ENCODE peak calls at places on chromosomes 7 and 10, in four cellular contexts. One of them, this sample, is unnamed.

GRCh38 chr10:90451283-90451682 is 406.6 kb downstream of the HTR7 start:
- DNase-seq in EH: peak
- DNase-seq in A172: peak
- DNase-seq in left cardiac atrium: no peak
- DNase-seq in this sample: no peak

GRCh38 chr10:88903715-88904114 is 23.7 kb downstream of the STAMBPL1 start:
- DNase-seq in EH: no peak
- DNase-seq in A172: no peak
- DNase-seq in left cardiac atrium: no peak
- DNase-seq in this sample: no peak

GRCh38 chr7:131354390-131354789 is 26.7 kb downstream of the MKLN1 start:
- DNase-seq in EH: no peak
- DNase-seq in A172: no peak
- DNase-seq in left cardiac atrium: no peak
- DNase-seq in this sample: no peak

GRCh38 chr10:47025540-47026300 is 114.5 kb downstream of the PTPN20 start:
- DNase-seq in EH: peak
- DNase-seq in A172: peak
- DNase-seq in left cardiac atrium: peak
- DNase-seq in this sample: no peak

GRCh38 chr10:82266438-82266837 is 391.4 kb downstream of the NRG3 start:
- DNase-seq in EH: no peak
- DNase-seq in A172: peak
- DNase-seq in left cardiac atrium: no peak
- DNase-seq in this sample: no peak

GRCh38 chr7:45292481-45292880 is 134.9 kb downstream of the RAMP3 start:
- DNase-seq in EH: no peak
- DNase-seq in A172: no peak
- DNase-seq in left cardiac atrium: no peak
- DNase-seq in this sample: no peak

GRCh38 chr7:38244516-38244915 is 28.9 kb downstream of the TARP start:
- DNase-seq in EH: no peak
- DNase-seq in A172: no peak
- DNase-seq in left cardiac atrium: no peak
- DNase-seq in this sample: no peak

GRCh38 chr10:124999433-125000365 is 57.8 kb downstream of the ZRANB1 start:
- DNase-seq in EH: peak
- DNase-seq in A172: no peak
- DNase-seq in left cardiac atrium: peak
- DNase-seq in this sample: no peak

GRCh38 chr10:125175807-125176206 is 15.4 kb upstream of the CTBP2 start:
- DNase-seq in EH: no peak
- DNase-seq in A172: no peak
- DNase-seq in left cardiac atrium: no peak
- DNase-seq in this sample: no peak

GRCh38 chr10:7908541-7909210 is 90.4 kb downstream of the TAF3 start:
- DNase-seq in EH: no peak
- DNase-seq in A172: no peak
- DNase-seq in left cardiac atrium: no peak
- DNase-seq in this sample: no peak

GRCh38 chr10:35306852-35307251 is 29.5 kb upstream of the CCNY start:
- DNase-seq in EH: peak
- DNase-seq in A172: peak
- DNase-seq in left cardiac atrium: no peak
- DNase-seq in this sample: no peak

GRCh38 chr10:116170815-116171250 is 102.2 kb downstream of the GFRA1 start:
- DNase-seq in EH: peak
- DNase-seq in A172: peak
- DNase-seq in left cardiac atrium: no peak
- DNase-seq in this sample: peak

GRCh38 chr7:124085168-124085567 is 52.3 kb upstream of the TMEM229A start:
- DNase-seq in EH: no peak
- DNase-seq in A172: peak
- DNase-seq in left cardiac atrium: no peak
- DNase-seq in this sample: no peak

GRCh38 chr7:50751136-50751535 is 31.6 kb downstream of the GRB10 start:
- DNase-seq in EH: no peak
- DNase-seq in A172: no peak
- DNase-seq in left cardiac atrium: no peak
- DNase-seq in this sample: no peak

GRCh38 chr7:17301491-17302101 is 3.1 kb downstream of the AHR start:
- DNase-seq in EH: peak
- DNase-seq in A172: peak
- DNase-seq in left cardiac atrium: peak
- DNase-seq in this sample: no peak

GRCh38 chr10:63103971-63104409 is 29.1 kb upstream of the NRBF2 start:
- DNase-seq in EH: no peak
- DNase-seq in A172: peak
- DNase-seq in left cardiac atrium: no peak
- DNase-seq in this sample: no peak

GRCh38 chr7:77223261-77223660 is 23.6 kb upstream of the FGL2 start:
- DNase-seq in EH: no peak
- DNase-seq in A172: no peak
- DNase-seq in left cardiac atrium: no peak
- DNase-seq in this sample: no peak

GRCh38 chr10:24929904-24930303 is 22.5 kb downstream of the PRTFDC1 start:
- DNase-seq in EH: no peak
- DNase-seq in A172: no peak
- DNase-seq in left cardiac atrium: no peak
- DNase-seq in this sample: no peak

GRCh38 chr7:122064971-122065370 is 79.1 kb downstream of the AASS start:
- DNase-seq in EH: no peak
- DNase-seq in A172: peak
- DNase-seq in left cardiac atrium: no peak
- DNase-seq in this sample: no peak

GRCh38 chr7:149310113-149310836 is 48.3 kb downstream of the ZNF783 start:
- DNase-seq in EH: peak
- DNase-seq in A172: peak
- DNase-seq in left cardiac atrium: no peak
- DNase-seq in this sample: no peak

GRCh38 chr7:2237109-2237602 is 4.4 kb upstream of the MAD1L1 start:
- DNase-seq in EH: no peak
- DNase-seq in A172: no peak
- DNase-seq in left cardiac atrium: no peak
- DNase-seq in this sample: no peak

GRCh38 chr7:130144632-130145171 is 60.5 kb downstream of the TMEM209 start:
- DNase-seq in EH: peak
- DNase-seq in A172: peak
- DNase-seq in left cardiac atrium: no peak
- DNase-seq in this sample: no peak

GRCh38 chr7:44195901-44196300 is 4.9 kb upstream of the YKT6 start:
- DNase-seq in EH: no peak
- DNase-seq in A172: no peak
- DNase-seq in left cardiac atrium: no peak
- DNase-seq in this sample: no peak

GRCh38 chr10:68301790-68302502 is 29.9 kb upstream of the HNRNPH3 start:
- DNase-seq in EH: peak
- DNase-seq in A172: peak
- DNase-seq in left cardiac atrium: no peak
- DNase-seq in this sample: no peak

GRCh38 chr7:35035511-35035921 is 1.8 kb downstream of the DPY19L1 start:
- DNase-seq in EH: peak
- DNase-seq in A172: peak
- DNase-seq in left cardiac atrium: no peak
- DNase-seq in this sample: peak

GRCh38 chr10:7813481-7813880 is 4.8 kb upstream of the TAF3 start:
- DNase-seq in EH: no peak
- DNase-seq in A172: no peak
- DNase-seq in left cardiac atrium: no peak
- DNase-seq in this sample: no peak

GRCh38 chr10:132541601-132542011 is 4.0 kb downstream of the INPP5A start:
- DNase-seq in EH: no peak
- DNase-seq in A172: no peak
- DNase-seq in left cardiac atrium: no peak
- DNase-seq in this sample: no peak

GRCh38 chr7:68748934-68749695 is 849.2 kb upstream of the AUTS2 start:
- DNase-seq in EH: no peak
- DNase-seq in A172: no peak
- DNase-seq in left cardiac atrium: no peak
- DNase-seq in this sample: no peak

GRCh38 chr10:121187375-121187774 is 336.2 kb downstream of the WDR11 start:
- DNase-seq in EH: no peak
- DNase-seq in A172: no peak
- DNase-seq in left cardiac atrium: no peak
- DNase-seq in this sample: no peak

GRCh38 chr10:13913890-13914289 is 327.1 kb downstream of the PRPF18 start:
- DNase-seq in EH: no peak
- DNase-seq in A172: no peak
- DNase-seq in left cardiac atrium: peak
- DNase-seq in this sample: no peak

GRCh38 chr10:110918633-110919348 is at the start of gene BBIP1:
- DNase-seq in EH: peak
- DNase-seq in A172: peak
- DNase-seq in left cardiac atrium: no peak
- DNase-seq in this sample: peak

GRCh38 chr10:132477066-132477397 is 60.6 kb upstream of the INPP5A start:
- DNase-seq in EH: no peak
- DNase-seq in A172: no peak
- DNase-seq in left cardiac atrium: no peak
- DNase-seq in this sample: no peak

GRCh38 chr10:22534849-22535604 is 179.4 kb downstream of the PIP4K2A start:
- DNase-seq in EH: peak
- DNase-seq in A172: peak
- DNase-seq in left cardiac atrium: no peak
- DNase-seq in this sample: no peak

GRCh38 chr7:140695381-140695780 is 1.1 kb upstream of the NDUFB2 start:
- DNase-seq in EH: no peak
- DNase-seq in A172: no peak
- DNase-seq in left cardiac atrium: no peak
- DNase-seq in this sample: no peak

GRCh38 chr7:104538152-104538551 is 209.7 kb downstream of the LHFPL3 start:
- DNase-seq in EH: no peak
- DNase-seq in A172: no peak
- DNase-seq in left cardiac atrium: no peak
- DNase-seq in this sample: no peak

This sample was measured in T1000.